ENCODE peak calls at places on chromosomes 1 and 21, in five cellular contexts. P is CD8-positive, alpha-beta memory T cell; V is SK-N-SH; X is heart right ventricle; D is cardiac muscle cell. A is an unnamed sample.
A peak's percentile ranks its signal among the peaks of the same experiment; 100 is the strongest.

GRCh38 chr1:56360021-56360420 is 219.3 kb downstream of the PLPP3 start:
- DNase-seq in P (no peak), V (no peak), X (no peak), D (no peak), A (no peak)

GRCh38 chr1:225554216-225554812 is 98.6 kb downstream of the ENAH start:
- DNase-seq in P (no peak), V (peak; percentile 53), X (no peak), D (no peak), A (no peak)

GRCh38 chr1:42168798-42169197 is 4.3 kb upstream of the GUCA2A start:
- DNase-seq in P (no peak), V (no peak), X (no peak), D (no peak), A (no peak)

GRCh38 chr1:110605901-110606783 is at the start of gene KCNA2:
- DNase-seq in P (no peak), V (peak; percentile 88), X (peak; percentile 61), D (peak; percentile 76), A (no peak)

GRCh38 chr1:206555473-206555935 is 48.2 kb downstream of the RASSF5 start:
- DNase-seq in P (no peak), V (no peak), X (peak; percentile 50), D (peak; percentile 69), A (no peak)

GRCh38 chr1:199297901-199298300 is 659.1 kb downstream of the PTPRC start:
- DNase-seq in P (no peak), V (no peak), X (no peak), D (no peak), A (no peak)

GRCh38 chr1:219027161-219027673 is 146.5 kb upstream of the LYPLAL1 start:
- DNase-seq in P (no peak), V (no peak), X (no peak), D (no peak), A (no peak)

GRCh38 chr1:8194481-8195227 is 123.3 kb upstream of the SLC45A1 start:
- DNase-seq in P (no peak), V (no peak), X (no peak), D (no peak), A (no peak)

GRCh38 chr1:230285351-230285750 is 140.8 kb downstream of the PGBD5 start:
- DNase-seq in P (no peak), V (no peak), X (no peak), D (no peak), A (no peak)

DNA sequence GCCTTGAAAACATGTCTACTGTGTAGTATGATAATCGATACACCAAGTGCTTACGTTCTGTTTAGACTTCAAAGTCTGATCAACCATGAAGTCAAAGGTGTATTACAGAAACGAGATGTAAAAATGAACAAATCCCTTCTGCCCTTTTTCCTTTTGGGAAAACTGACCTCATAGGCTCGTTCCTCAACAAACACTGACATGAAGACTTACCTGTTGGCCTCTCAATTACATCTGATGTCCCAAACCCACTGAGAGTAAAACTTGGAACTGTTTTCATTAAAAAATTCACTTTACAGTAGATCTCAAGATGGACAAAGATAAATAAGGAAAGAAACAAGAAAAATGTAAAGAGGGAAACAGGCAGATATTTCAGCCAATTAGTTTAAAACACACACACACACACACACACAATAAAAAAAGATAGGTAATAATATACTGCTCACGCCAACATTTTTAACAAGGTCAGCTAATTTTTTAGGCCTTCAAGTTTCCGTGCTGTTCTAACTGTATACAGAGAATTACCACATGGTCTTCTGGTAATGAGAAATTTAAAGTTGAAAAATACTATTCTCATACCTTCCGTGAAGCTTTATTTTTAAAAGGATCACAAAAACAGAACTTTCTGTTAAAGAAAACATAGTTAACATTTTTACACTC is 2.1 kb downstream of the HMGN1 start:
- DNase-seq in P (no peak), V (no peak), X (no peak), D (no peak), A (no peak)
- H3K27ac ChIP-seq in P (peak overlapping the region; percentile 94), V (no peak overlapping the region), X (peak overlapping the region; percentile 93), D (no peak overlapping the region), A (no peak overlapping the region)

GRCh38 chr1:156524985-156525590 is 24.5 kb upstream of the MEF2D start:
- DNase-seq in P (no peak), V (no peak), X (no peak), D (no peak), A (no peak)
- H3K4me3 ChIP-seq in P (no peak overlapping the region), V (no peak overlapping the region), X (no peak overlapping the region), D (no peak overlapping the region), A (no peak overlapping the region)

GRCh38 chr1:216750031-216750627 is 26.9 kb upstream of the ESRRG start:
- DNase-seq in P (no peak), V (peak; percentile 33), X (no peak), D (peak; percentile 82), A (no peak)
- H3K27ac ChIP-seq in P (no peak overlapping the region), V (no peak overlapping the region), X (no peak overlapping the region), D (no peak overlapping the region), A (no peak overlapping the region)

DNA sequence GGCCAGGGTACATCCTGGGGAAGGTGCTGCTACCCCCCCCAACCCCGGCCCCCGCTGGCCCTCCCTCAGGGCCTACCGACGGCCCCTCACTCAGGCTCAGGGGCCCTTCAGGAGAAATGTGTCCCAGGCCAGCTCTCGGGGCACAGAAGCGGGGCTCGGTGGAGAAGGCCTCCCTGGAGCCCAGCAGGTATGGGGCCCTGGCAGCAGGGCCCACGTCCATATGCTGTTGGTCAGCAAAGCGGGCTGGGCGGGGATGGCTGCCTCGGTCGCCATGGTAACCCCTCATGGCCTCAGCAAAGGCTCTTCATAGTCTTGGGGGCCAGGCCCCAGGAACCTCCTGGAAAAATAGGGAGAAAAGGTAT is 24.4 kb downstream of the DLGAP3 start:
- DNase-seq in P (no peak), V (no peak), X (no peak), D (no peak), A (no peak)
- H3K4me3 ChIP-seq in P (no peak overlapping the region), V (no peak overlapping the region), X (no peak overlapping the region), D (no peak overlapping the region), A (no peak overlapping the region)

DNA sequence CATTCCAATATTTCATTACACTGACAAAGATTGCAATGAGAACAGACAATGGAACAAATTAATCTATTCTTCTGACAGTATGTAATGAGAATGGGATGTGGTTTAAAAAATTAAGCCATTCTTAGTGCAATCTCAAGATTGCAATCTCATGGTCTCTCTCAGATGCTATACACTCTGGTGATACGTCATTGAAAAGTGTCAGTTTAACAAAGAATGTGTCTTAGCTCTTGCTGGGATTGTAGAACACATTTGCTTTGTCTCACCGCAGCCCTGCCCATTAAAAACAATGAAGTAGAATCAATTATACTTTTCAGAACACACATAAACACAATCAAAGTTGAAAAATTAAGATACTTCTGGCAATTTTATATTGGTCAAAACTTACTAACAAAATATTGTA is 55.1 kb downstream of the LRRC53 start:
- DNase-seq in P (no peak), V (no peak), X (no peak), D (no peak), A (no peak)
- H3K27ac ChIP-seq in P (no peak overlapping the region), V (no peak overlapping the region), X (no peak overlapping the region), D (no peak overlapping the region), A (no peak overlapping the region)

GRCh38 chr1:184222561-184223157 is 164.2 kb upstream of the C1orf21 start:
- DNase-seq in P (peak; percentile 59), V (peak; percentile 43), X (peak; percentile 48), D (peak; percentile 52), A (peak; percentile 59)
- H3K4me3 ChIP-seq in P (no peak overlapping the region), V (no peak overlapping the region), X (peak overlapping the region; percentile 15), D (no peak overlapping the region), A (no peak overlapping the region)

DNA sequence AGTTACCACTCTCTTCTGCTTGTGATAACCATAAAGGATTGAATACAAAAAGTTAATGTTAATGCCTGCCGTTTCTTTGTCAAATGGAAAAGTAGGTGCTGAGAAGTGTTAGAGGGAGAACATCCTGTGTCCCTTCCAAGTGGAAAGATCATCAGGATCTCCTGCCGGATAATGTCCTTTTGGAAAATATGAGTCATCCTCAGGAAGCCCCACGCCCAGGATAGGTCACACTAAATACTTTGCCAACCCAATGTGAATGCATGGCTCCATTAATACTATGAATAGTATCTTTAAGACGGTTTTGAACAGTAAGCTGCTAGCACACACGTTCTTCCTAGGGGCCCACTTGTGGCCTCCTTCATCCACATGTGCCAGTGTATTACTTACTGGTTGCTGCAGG is 279.5 kb downstream of the ZNF326 start:
- DNase-seq in P (no peak), V (no peak), X (no peak), D (no peak), A (no peak)
- H3K27ac ChIP-seq in P (no peak overlapping the region), V (no peak overlapping the region), X (peak overlapping the region; percentile 67), D (no peak overlapping the region), A (peak overlapping the region; percentile 53)

GRCh38 chr1:204829133-204829532 is 41.5 kb upstream of the NFASC start:
- DNase-seq in P (no peak), V (no peak), X (no peak), D (no peak), A (no peak)
- H3K4me3 ChIP-seq in P (no peak overlapping the region), V (peak overlapping the region; percentile 49), X (peak overlapping the region; percentile 51), D (no peak overlapping the region), A (no peak overlapping the region)